ENCODE peak calls at places on chromosomes 4 and X, in five cellular contexts. T is esophagus squamous epithelium; E is prostate gland; I is naive thymus-derived CD4-positive, alpha-beta T cell; L is right cardiac atrium. O is an unnamed sample. For H3K27me3, the result is how much of the 10 kb centered on the place peaks cover.

GRCh38 chr4:153748378-153748777 is 11.4 kb downstream of the RNF175 start:
- DNase-seq in T (no peak), I (no peak), E (peak), L (no peak), O (no peak)

GRCh38 chr4:134027931-134028330 is 173.7 kb downstream of the PABPC4L start:
- DNase-seq in E (peak), T (no peak), I (no peak), L (no peak), O (no peak)

GRCh38 chrX:2867191-2867590 is 38.5 kb downstream of the GYG2 start:
- DNase-seq in L (no peak), E (no peak), I (no peak), T (no peak), O (no peak)

GRCh38 chrX:83508006-83508405 is at the start of gene POU3F4:
- DNase-seq in I (no peak), T (no peak), E (no peak), L (no peak), O (no peak)

GRCh38 chr4:105546086-105546485 is 6.3 kb upstream of the ARHGEF38 start:
- DNase-seq in L (no peak), T (no peak), I (no peak), E (no peak), O (no peak)

GRCh38 chrX:130082244-130083106 is 27.8 kb downstream of the ELF4 start:
- DNase-seq in L (peak), E (no peak), T (no peak), I (peak), O (no peak)

GRCh38 chr4:167614866-167615265 is 380.6 kb upstream of the SPOCK3 start:
- DNase-seq in L (no peak), I (no peak), E (no peak), T (no peak), O (no peak)

GRCh38 chr4:112083587-112084347 is 61.5 kb upstream of the FAM241A start:
- DNase-seq in L (no peak), E (no peak), I (no peak), T (no peak), O (no peak)

GRCh38 chr4:83353516-83353915 is 18.9 kb upstream of the HPSE start:
- DNase-seq in L (no peak), I (no peak), E (no peak), T (no peak), O (no peak)

GRCh38 chrX:13167444-13168207 is 123.2 kb upstream of the FAM9C start:
- DNase-seq in T (no peak), I (no peak), L (no peak), E (no peak), O (peak)

GRCh38 chrX:7927259-7928167 is at the start of gene PNPLA4:
- DNase-seq in I (peak), L (peak), T (peak), E (peak), O (peak)

GRCh38 chr4:143084566-143084965 is 100.2 kb upstream of the USP38 start:
- DNase-seq in I (no peak), E (no peak), L (no peak), T (no peak), O (no peak)

GRCh38 chr4:1984406-1985191 is 24.2 kb downstream of the NELFA start:
- DNase-seq in I (no peak), T (no peak), L (no peak), E (no peak), O (no peak)

GRCh38 chr4:1512738-1513660 is 106.8 kb upstream of the NKX1-1 start:
- DNase-seq in I (peak), E (peak), T (no peak), L (no peak), O (no peak)

GRCh38 chrX:2478546-2479419 is 22.0 kb downstream of the DHRSX start:
- DNase-seq in I (no peak), T (no peak), E (no peak), L (no peak), O (no peak)

GRCh38 chrX:19798423-19798822 is 89.0 kb downstream of the SH3KBP1 start:
- DNase-seq in T (no peak), E (no peak), I (no peak), L (no peak), O (no peak)

GRCh38 chrX:14501312-14501711 is 28.0 kb upstream of the GLRA2 start:
- DNase-seq in L (no peak), E (peak), T (no peak), I (no peak), O (no peak)

GRCh38 chrX:21319323-21319722 is 54.9 kb upstream of the CNKSR2 start:
- DNase-seq in T (no peak), I (no peak), L (no peak), E (no peak), O (no peak)

GRCh38 chrX:150202641-150203248 is 160.4 kb upstream of the MAMLD1 start:
- DNase-seq in I (no peak), T (no peak), L (no peak), E (no peak), O (peak)

GRCh38 chr4:73728091-73728741 is 12.2 kb upstream of the CXCL8 start:
- DNase-seq in I (no peak), L (no peak), T (no peak), E (no peak), O (no peak)

DNA sequence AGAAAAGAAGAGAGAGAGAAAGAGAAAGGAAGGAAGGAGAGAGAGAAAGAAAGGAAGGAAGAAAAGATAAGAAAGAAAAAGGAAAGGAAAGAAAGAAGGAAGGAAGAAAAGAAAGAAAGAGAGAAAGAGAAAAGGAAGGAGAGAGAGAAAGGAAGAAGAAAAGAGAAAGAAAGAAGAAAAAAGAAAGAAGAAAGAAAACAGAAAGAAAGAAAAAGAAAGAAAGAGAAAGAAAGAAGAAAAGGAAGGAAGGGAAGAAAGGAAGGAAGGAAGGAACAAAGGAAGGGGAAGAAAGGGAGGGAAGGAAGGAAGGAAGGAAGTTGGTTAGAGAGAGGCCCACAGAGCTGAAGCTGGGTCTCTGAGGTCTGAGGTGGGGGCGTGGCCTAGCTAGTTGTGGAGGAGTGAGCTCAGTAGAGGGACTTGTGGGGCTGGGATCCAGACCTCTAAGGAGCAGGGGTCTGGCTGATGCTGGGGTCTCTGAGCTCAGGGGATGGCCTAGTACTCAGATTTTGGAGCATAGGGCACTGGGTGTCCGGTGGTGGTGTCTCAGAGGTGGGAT is 27.1 kb upstream of the PDZD4 start:
- DNase-seq in I (no peak), L (no peak), E (no peak), T (no peak), O (no peak)
- H3K27me3 ChIP-seq in I (under half), L (under half), E (under half), T (under half), O (under half)

GRCh38 chr4:80454040-80454439 is 118.5 kb downstream of the CFAP299 start:
- DNase-seq in L (no peak), E (no peak), I (no peak), T (no peak), O (no peak)
- H3K4me3 ChIP-seq in L (no peak), E (no peak), I (no peak), T (no peak), O (no peak)

GRCh38 chr4:3466691-3467600 is 3.8 kb downstream of the DOK7 start:
- DNase-seq in L (peak), E (no peak), I (no peak), T (no peak), O (no peak)
- H3K27me3 ChIP-seq in L (under half), E (under half), I (under half), T (under half), O (under half)

DNA sequence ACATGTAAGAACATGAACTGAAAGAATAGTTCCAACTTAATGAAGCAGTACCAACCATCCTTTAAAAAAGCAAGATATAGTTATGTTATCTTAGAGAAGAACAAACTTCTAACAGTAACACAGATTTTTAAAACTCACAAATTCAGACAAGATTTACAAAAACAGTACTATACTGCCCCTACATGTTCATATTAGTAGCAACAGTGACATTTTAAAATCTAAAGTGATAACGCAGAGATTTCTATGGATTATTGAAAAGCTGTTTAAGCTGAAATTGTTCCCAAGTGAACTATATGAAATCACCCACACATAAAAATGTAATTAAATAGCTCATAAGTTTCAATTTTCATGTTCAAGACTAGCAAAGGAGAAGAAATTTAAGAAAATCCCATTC is 166.0 kb downstream of the FBXW7 start:
- DNase-seq in E (no peak), T (no peak), L (no peak), I (no peak), O (no peak)
- H3K4me3 ChIP-seq in E (no peak), T (no peak), L (no peak), I (no peak), O (no peak)

GRCh38 chr4:6464842-6465588 is 7.4 kb downstream of the PPP2R2C start:
- DNase-seq in E (no peak), L (no peak), T (no peak), I (no peak), O (no peak)

GRCh38 chr4:6468376-6468775 is 4.0 kb downstream of the PPP2R2C start:
- DNase-seq in I (no peak), T (no peak), E (no peak), L (no peak), O (no peak)

GRCh38 chr4:6467600-6467999 is 4.8 kb downstream of the PPP2R2C start:
- DNase-seq in I (no peak), L (no peak), T (no peak), E (no peak), O (peak)

GRCh38 chr4:6465985-6466384 is 6.4 kb downstream of the PPP2R2C start:
- DNase-seq in L (no peak), E (no peak), T (no peak), I (no peak), O (peak)

DNA sequence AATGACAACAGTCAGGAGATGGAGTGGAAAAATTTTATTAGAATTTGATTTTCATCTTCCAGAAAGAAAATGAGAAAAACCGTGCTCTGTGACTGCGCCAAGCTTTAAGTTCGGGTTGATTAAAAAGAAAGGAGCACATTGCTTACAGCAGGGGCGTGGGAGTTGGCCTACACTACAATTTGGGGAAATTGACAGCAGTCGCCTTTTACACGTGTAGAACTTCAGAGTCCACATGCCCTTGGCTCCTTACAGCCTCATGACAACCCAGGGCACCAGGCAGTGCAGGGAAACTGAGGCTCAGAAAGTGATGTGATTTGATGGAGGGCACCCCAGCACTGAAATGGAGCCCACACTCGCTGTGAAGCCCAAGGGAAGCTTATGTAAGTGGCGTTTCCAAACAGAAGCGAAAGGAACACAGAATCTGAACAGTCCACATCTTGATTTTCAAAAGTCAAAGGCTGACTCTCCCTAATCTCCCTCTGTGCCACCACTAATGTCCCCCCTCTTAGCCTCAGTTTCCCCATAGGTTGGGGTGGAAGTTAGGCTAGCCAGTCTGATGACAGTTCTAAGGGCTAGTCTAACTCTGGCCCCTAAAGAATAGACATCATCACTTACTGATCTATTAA is 5.5 kb downstream of the PPP2R2C start:
- DNase-seq in T (no peak), I (no peak), L (no peak), E (no peak), O (no peak)
- H3K27me3 ChIP-seq in T (under half), I (under half), L (under half), E (under half), O (under half)